ENCODE peak calls at places on chromosomes 12 and 14, in seven cellular contexts. W, C, H, E, Z, R and U are unnamed samples.

GRCh38 chr14:76699901-76700590 is 61.2 kb upstream of the VASH1 start:
- DNase-seq in E (no peak), R (no peak), C (no peak), W (no peak), H (peak), Z (no peak), U (no peak)

GRCh38 chr14:103224996-103225874 is 102.0 kb downstream of the TNFAIP2 start:
- DNase-seq in H (no peak), C (no peak), E (no peak), W (no peak), Z (no peak), R (no peak), U (peak)

GRCh38 chr12:1606021-1606622 is 11.7 kb upstream of the FBXL14 start:
- DNase-seq in R (peak), C (peak), H (peak), E (peak), Z (peak), W (peak), U (peak)

GRCh38 chr12:49554266-49554665 is 13.7 kb downstream of the MCRS1 start:
- DNase-seq in W (no peak), E (no peak), H (no peak), R (no peak), Z (no peak), C (no peak), U (no peak)

GRCh38 chr14:34682787-34683321 is 31.5 kb downstream of the CFL2 start:
- DNase-seq in E (no peak), R (peak), W (no peak), Z (peak), H (no peak), C (peak), U (peak)

GRCh38 chr14:89444044-89444443 is 27.0 kb upstream of the FOXN3 start:
- DNase-seq in E (peak), W (no peak), C (peak), R (no peak), H (no peak), Z (no peak), U (peak)

GRCh38 chr12:6852651-6853354 is 853 bp downstream of the USP5 start:
- DNase-seq in Z (peak), W (no peak), C (peak), E (peak), R (peak), H (peak), U (no peak)

GRCh38 chr12:92930421-92930820 is 1.3 kb upstream of the EEA1 start:
- DNase-seq in H (no peak), C (no peak), R (no peak), E (peak), Z (no peak), W (no peak), U (no peak)

GRCh38 chr14:76922092-76922491 is 95.9 kb downstream of the LRRC74A start:
- DNase-seq in H (no peak), W (no peak), C (no peak), R (no peak), E (no peak), Z (no peak), U (no peak)

GRCh38 chr12:131137836-131138637 is 184.3 kb downstream of the ADGRD1 start:
- DNase-seq in H (no peak), C (no peak), Z (no peak), R (no peak), W (no peak), E (no peak), U (no peak)

GRCh38 chr12:114869091-114869834 is 185.3 kb upstream of the TBX3 start:
- DNase-seq in H (no peak), W (no peak), C (peak), E (no peak), Z (peak), R (peak), U (no peak)

GRCh38 chr12:51009038-51009437 is 17.1 kb downstream of the SLC11A2 start:
- DNase-seq in R (no peak), E (no peak), H (peak), W (no peak), C (peak), Z (no peak), U (no peak)

GRCh38 chr12:90543393-90543792 is 411.6 kb downstream of the CCER1 start:
- DNase-seq in R (peak), H (no peak), C (peak), E (peak), W (no peak), Z (no peak), U (no peak)

GRCh38 chr12:80208081-80208480 is 108.7 kb downstream of the OTOGL start:
- DNase-seq in R (no peak), W (no peak), H (no peak), Z (no peak), C (no peak), E (no peak), U (no peak)

GRCh38 chr14:101196795-101197590 is 293.5 kb upstream of the RTL1 start:
- DNase-seq in H (no peak), W (peak), E (no peak), C (no peak), Z (no peak), R (no peak), U (no peak)

GRCh38 chr12:52156757-52157565 is 34.9 kb downstream of the KRT80 start:
- DNase-seq in H (peak), R (no peak), Z (peak), W (peak), C (peak), E (peak), U (peak)

GRCh38 chr14:75125617-75126016 is 1.2 kb downstream of the NEK9 start:
- DNase-seq in W (no peak), E (peak), R (peak), Z (peak), C (peak), H (no peak), U (no peak)

GRCh38 chr14:104504172-104504735 is 75.3 kb upstream of the C14orf180 start:
- DNase-seq in W (no peak), C (no peak), Z (no peak), E (no peak), R (no peak), H (no peak), U (no peak)

GRCh38 chr12:67663121-67663520 is 14.6 kb downstream of the DYRK2 start:
- DNase-seq in R (peak), C (peak), Z (peak), E (peak), W (no peak), H (no peak), U (no peak)

GRCh38 chr12:75771023-75771422 is 259.6 kb upstream of the KRR1 start:
- DNase-seq in H (no peak), R (no peak), W (no peak), C (no peak), Z (no peak), E (no peak), U (no peak)

GRCh38 chr12:15716566-15716965 is 72.6 kb downstream of the EPS8 start:
- DNase-seq in C (no peak), H (no peak), E (no peak), Z (no peak), W (no peak), R (no peak), U (no peak)

GRCh38 chr14:103003850-103004249 is 53.5 kb downstream of the CDC42BPB start:
- DNase-seq in W (peak), H (no peak), Z (no peak), C (no peak), R (no peak), E (no peak), U (no peak)

GRCh38 chr14:37857774-37858266 is 262.4 kb downstream of the TTC6 start:
- DNase-seq in W (no peak), E (no peak), H (no peak), Z (no peak), C (no peak), R (no peak), U (no peak)

GRCh38 chr12:115004469-115005146 is 320.6 kb upstream of the TBX3 start:
- DNase-seq in H (peak), W (no peak), E (no peak), C (peak), R (no peak), Z (no peak), U (no peak)

DNA sequence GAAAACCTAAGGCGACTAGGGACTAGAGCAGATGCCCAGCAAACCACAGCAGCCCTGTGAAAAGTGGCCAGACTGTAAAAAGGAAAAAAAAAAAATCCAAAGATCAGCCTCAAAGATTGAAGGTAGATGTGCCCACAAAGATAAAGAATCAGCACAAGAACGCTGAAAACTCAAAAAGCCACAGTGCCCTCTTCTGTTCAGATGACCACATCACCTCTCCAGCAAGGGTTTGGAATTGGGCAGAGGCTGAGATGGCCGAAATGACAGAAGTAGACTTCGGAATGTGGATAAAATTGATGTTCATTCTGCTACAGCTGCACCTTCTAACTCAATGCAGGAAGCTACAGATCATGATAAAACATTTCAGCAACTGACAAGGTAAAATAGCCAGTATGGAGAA is 154.4 kb downstream of the GPHN start:
- DNase-seq in R (no peak), Z (no peak), C (no peak), H (no peak), W (no peak), E (peak), U (no peak)
- TF ChIP-seq CTCF in R (peak), Z (peak), C (peak), H (peak), W (no peak), E (peak), U (no peak)

DNA sequence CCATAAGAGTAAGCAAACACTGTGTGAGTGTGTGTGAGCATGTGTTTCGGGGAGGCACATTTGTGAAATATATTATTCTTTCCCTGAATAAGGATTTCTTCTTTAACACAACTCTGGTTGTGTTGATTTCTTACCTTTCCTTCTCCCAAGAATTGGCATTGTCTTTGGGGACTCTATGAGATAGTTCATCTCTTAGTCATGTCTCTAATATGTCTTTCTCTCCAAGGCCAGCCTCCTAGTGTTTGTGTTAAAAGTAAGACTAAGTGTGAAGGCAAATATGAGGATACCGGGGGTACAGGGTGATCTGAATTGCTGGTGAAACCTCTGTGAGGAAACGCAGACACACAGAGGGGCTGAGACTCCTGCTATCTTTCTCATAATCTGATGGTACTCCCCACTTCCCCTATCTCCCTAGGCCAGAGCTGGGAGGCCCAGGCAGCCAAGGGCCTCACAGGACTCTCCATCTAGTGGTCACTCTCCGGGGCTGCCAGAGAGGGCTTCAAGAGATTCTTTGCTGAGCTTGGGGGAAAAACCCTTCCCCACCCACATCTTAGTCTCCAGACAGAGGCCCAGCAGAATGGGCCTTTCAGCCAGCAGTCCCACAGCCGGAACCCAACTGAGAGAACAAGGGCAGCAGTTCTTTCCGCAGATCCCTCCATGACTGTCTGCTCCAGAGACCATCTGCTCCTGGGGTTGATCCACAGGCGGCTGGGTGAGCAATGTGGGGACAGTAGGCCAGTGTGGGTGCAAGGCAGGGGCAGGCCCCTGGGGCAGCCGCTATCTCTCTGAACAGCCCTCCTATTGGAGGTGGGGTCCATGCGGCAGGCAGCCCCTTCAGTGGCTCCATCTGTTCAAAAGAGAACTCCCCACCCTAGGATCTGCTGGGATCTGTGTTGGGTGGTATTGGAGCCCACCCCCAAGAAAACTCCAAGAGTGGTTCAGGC is 5.8 kb upstream of the HOXC12 start:
- DNase-seq in E (no peak), C (no peak), Z (no peak), H (no peak), W (no peak), R (no peak), U (no peak)
- TF ChIP-seq CTCF in E (no peak), C (no peak), Z (peak), H (no peak), W (no peak), R (no peak), U (no peak)

DNA sequence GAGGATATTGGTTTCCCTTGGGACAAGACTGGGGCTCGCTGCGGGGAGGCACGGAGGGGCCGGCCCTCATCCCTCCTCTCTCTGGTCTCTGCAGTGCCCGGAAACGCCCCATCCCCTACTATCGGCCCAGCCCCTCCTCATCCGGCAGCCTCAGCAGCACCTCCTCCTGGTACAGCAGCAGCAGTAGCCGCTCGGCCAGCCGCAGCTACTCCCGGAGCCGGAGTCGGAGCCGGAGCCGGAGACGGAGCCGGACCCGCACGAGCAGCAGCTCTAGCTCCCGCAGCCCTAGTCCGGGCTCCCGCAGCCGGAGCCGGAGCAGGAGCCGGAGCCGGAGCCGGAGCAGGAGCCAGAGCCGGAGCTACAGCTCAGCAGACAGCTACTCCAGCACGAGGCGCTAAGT is 22.3 kb upstream of the HSPB8 start:
- DNase-seq in H (no peak), Z (no peak), R (no peak), W (no peak), C (no peak), E (no peak), U (no peak)
- TF ChIP-seq CTCF in H (no peak), Z (no peak), R (no peak), W (no peak), C (no peak), E (no peak), U (no peak)

GRCh38 chr14:80992580-80992979 is 37.2 kb downstream of the TSHR start:
- DNase-seq in E (no peak), W (no peak), H (no peak), R (no peak), C (no peak), Z (no peak), U (no peak)

GRCh38 chr14:81001447-81001846 is 46.0 kb downstream of the TSHR start:
- DNase-seq in E (no peak), C (no peak), W (no peak), Z (no peak), R (no peak), H (no peak), U (no peak)

DNA sequence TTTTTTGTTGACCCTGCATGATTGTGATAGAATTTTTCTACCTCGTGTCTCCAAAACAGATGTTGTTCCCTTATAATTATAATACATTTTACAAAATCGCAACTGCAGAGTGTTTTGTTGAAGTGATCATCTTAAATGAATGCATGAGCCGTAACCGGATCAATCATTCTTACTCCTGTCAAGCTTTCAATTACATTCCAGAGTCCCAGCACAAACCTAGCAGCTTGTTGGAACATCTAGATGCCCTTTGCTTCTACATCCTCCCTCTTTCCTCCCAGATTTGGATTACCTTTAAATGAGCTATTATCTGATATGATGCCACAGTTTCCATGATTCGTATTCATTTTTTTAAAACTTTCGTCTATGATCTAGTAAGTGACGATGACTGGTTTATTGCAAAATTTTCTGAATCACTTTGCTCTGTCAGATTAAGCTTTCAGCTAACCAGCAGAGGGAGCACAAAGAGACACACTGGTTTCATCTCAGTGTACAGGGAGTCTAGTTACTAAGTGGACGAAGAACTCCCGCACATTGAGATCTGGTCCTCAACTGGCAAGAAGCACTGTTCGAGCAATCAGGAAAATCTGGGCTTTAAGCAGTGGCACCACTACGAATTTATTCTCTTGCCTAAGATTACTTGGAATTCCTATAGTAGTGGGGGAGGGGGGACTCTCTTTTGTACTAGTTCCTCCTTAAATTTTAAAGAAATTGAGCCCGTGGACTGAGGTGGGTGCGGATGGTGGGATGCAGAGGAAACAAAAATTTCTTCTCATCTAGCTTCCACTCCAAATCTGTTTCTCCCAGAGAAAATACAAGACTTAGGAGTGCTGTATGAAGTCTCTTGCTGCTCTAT is 40.9 kb downstream of the TSHR start:
- DNase-seq in Z (peak), E (peak), H (peak), C (peak), W (no peak), R (peak), U (peak)
- TF ChIP-seq CTCF in Z (peak), E (peak), H (peak), C (peak), W (peak), R (peak), U (peak)

GRCh38 chr14:69288001-69288771 is 28.2 kb downstream of the GALNT16 start:
- DNase-seq in R (peak), E (peak), C (peak), Z (peak), H (peak), W (no peak), U (no peak)
- TF ChIP-seq CTCF in R (peak), E (peak), C (peak), Z (peak), H (peak), W (no peak), U (no peak)

GRCh38 chr12:102107970-102108369 is 11.9 kb downstream of the NUP37 start:
- DNase-seq in H (no peak), C (no peak), Z (no peak), E (no peak), W (no peak), R (no peak), U (no peak)
- TF ChIP-seq CTCF in H (no peak), C (no peak), Z (no peak), E (no peak), W (no peak), R (no peak), U (no peak)